ENCODE peak calls at places on chromosomes 7 and 10, in six cellular contexts. One of them, this sample, is unnamed.

GRCh38 chr10:78035933-78036583 is 2.4 kb downstream of the RPS24 start:
- DNase-seq in adrenal gland: no peak
- DNase-seq in pons: no peak
- DNase-seq in NCI-H1092: no peak
- DNase-seq in Peyer's patch: no peak
- DNase-seq in fibroblast of villous mesenchyme: no peak
- DNase-seq in this sample: no peak

GRCh38 chr7:37694208-37695080 is 10.9 kb downstream of the GPR141 start:
- DNase-seq in NCI-H1092: no peak
- DNase-seq in fibroblast of villous mesenchyme: no peak
- DNase-seq in Peyer's patch: no peak
- DNase-seq in adrenal gland: no peak
- DNase-seq in pons: no peak
- DNase-seq in this sample: no peak

GRCh38 chr7:12244129-12244528 is 33.0 kb downstream of the TMEM106B start:
- DNase-seq in fibroblast of villous mesenchyme: peak
- DNase-seq in Peyer's patch: peak
- DNase-seq in pons: peak
- DNase-seq in adrenal gland: peak
- DNase-seq in NCI-H1092: peak
- DNase-seq in this sample: no peak

GRCh38 chr7:43615558-43616145 is 32.7 kb downstream of the STK17A start:
- DNase-seq in NCI-H1092: no peak
- DNase-seq in fibroblast of villous mesenchyme: no peak
- DNase-seq in pons: no peak
- DNase-seq in adrenal gland: no peak
- DNase-seq in Peyer's patch: no peak
- DNase-seq in this sample: no peak

GRCh38 chr7:77266162-77266807 is 66.7 kb upstream of the FGL2 start:
- DNase-seq in Peyer's patch: no peak
- DNase-seq in adrenal gland: no peak
- DNase-seq in pons: no peak
- DNase-seq in fibroblast of villous mesenchyme: no peak
- DNase-seq in NCI-H1092: no peak
- DNase-seq in this sample: no peak

GRCh38 chr7:69820479-69821192 is 222.4 kb downstream of the AUTS2 start:
- DNase-seq in NCI-H1092: no peak
- DNase-seq in pons: no peak
- DNase-seq in fibroblast of villous mesenchyme: no peak
- DNase-seq in adrenal gland: no peak
- DNase-seq in Peyer's patch: no peak
- DNase-seq in this sample: no peak

GRCh38 chr10:27188259-27188658 is 33.1 kb downstream of the MASTL start:
- DNase-seq in fibroblast of villous mesenchyme: no peak
- DNase-seq in pons: no peak
- DNase-seq in Peyer's patch: no peak
- DNase-seq in adrenal gland: no peak
- DNase-seq in NCI-H1092: no peak
- DNase-seq in this sample: no peak

GRCh38 chr7:151451626-151452025 is 11.7 kb upstream of the CRYGN start:
- DNase-seq in fibroblast of villous mesenchyme: no peak
- DNase-seq in Peyer's patch: peak
- DNase-seq in adrenal gland: no peak
- DNase-seq in NCI-H1092: no peak
- DNase-seq in pons: no peak
- DNase-seq in this sample: no peak

GRCh38 chr10:132907901-132908620 is 34.3 kb downstream of the CFAP46 start:
- DNase-seq in adrenal gland: no peak
- DNase-seq in Peyer's patch: peak
- DNase-seq in pons: no peak
- DNase-seq in fibroblast of villous mesenchyme: no peak
- DNase-seq in NCI-H1092: no peak
- DNase-seq in this sample: no peak

GRCh38 chr7:16587785-16588184 is 57.8 kb downstream of the ANKMY2 start:
- DNase-seq in pons: no peak
- DNase-seq in NCI-H1092: peak
- DNase-seq in adrenal gland: no peak
- DNase-seq in Peyer's patch: no peak
- DNase-seq in fibroblast of villous mesenchyme: no peak
- DNase-seq in this sample: peak

GRCh38 chr10:44995581-44995913 is 5.2 kb upstream of the ZNF22 start:
- DNase-seq in pons: no peak
- DNase-seq in NCI-H1092: no peak
- DNase-seq in fibroblast of villous mesenchyme: no peak
- DNase-seq in Peyer's patch: no peak
- DNase-seq in adrenal gland: no peak
- DNase-seq in this sample: no peak